ENCODE peak calls at places on chromosomes 6 and 20, in eight cellular contexts. One of them, this sample, is unnamed.
A peak's percentile ranks its signal among the peaks of the same experiment; 100 is the strongest.

GRCh38 chr20:62369508-62370114 is 2.5 kb upstream of the LAMA5 start:
- DNase-seq in lower lobe of right lung: no peak
- DNase-seq in lung: no peak
- DNase-seq in endothelial cell of umbilical vein: no peak
- DNase-seq in psoas muscle: no peak
- DNase-seq in right lobe of liver: no peak
- DNase-seq in A549: no peak
- DNase-seq in transverse colon: no peak
- DNase-seq in this sample: no peak

GRCh38 chr20:7608246-7608645 is 332.0 kb downstream of the HAO1 start:
- DNase-seq in lung: no peak
- DNase-seq in psoas muscle: no peak
- DNase-seq in endothelial cell of umbilical vein: peak; percentile 16
- DNase-seq in A549: no peak
- DNase-seq in right lobe of liver: no peak
- DNase-seq in transverse colon: no peak
- DNase-seq in lower lobe of right lung: no peak
- DNase-seq in this sample: no peak

GRCh38 chr6:16154904-16155303 is 26.0 kb downstream of the MYLIP start:
- DNase-seq in transverse colon: no peak
- DNase-seq in right lobe of liver: no peak
- DNase-seq in endothelial cell of umbilical vein: no peak
- DNase-seq in lower lobe of right lung: no peak
- DNase-seq in A549: no peak
- DNase-seq in psoas muscle: peak; percentile 82
- DNase-seq in lung: no peak
- DNase-seq in this sample: no peak

GRCh38 chr6:28215425-28215824 is 9.7 kb upstream of the ZSCAN9 start:
- DNase-seq in A549: no peak
- DNase-seq in transverse colon: peak; percentile 56
- DNase-seq in psoas muscle: no peak
- DNase-seq in lung: no peak
- DNase-seq in endothelial cell of umbilical vein: no peak
- DNase-seq in right lobe of liver: no peak
- DNase-seq in lower lobe of right lung: no peak
- DNase-seq in this sample: no peak

GRCh38 chr20:60970601-60971000 is 281.5 kb upstream of the CDH4 start:
- DNase-seq in right lobe of liver: no peak
- DNase-seq in psoas muscle: no peak
- DNase-seq in A549: no peak
- DNase-seq in transverse colon: no peak
- DNase-seq in lung: no peak
- DNase-seq in endothelial cell of umbilical vein: no peak
- DNase-seq in lower lobe of right lung: no peak
- DNase-seq in this sample: no peak

GRCh38 chr6:9131616-9132015 is 696.3 kb upstream of the SLC35B3 start:
- DNase-seq in endothelial cell of umbilical vein: no peak
- DNase-seq in psoas muscle: no peak
- DNase-seq in lower lobe of right lung: peak; percentile 64
- DNase-seq in A549: no peak
- DNase-seq in transverse colon: peak; percentile 25
- DNase-seq in right lobe of liver: peak; percentile 69
- DNase-seq in lung: peak; percentile 42
- DNase-seq in this sample: no peak

GRCh38 chr6:142162780-142163179 is 15.7 kb downstream of the VTA1 start:
- DNase-seq in lung: no peak
- DNase-seq in transverse colon: no peak
- DNase-seq in psoas muscle: no peak
- DNase-seq in A549: no peak
- DNase-seq in right lobe of liver: no peak
- DNase-seq in endothelial cell of umbilical vein: no peak
- DNase-seq in lower lobe of right lung: no peak
- DNase-seq in this sample: no peak

GRCh38 chr20:57669626-57670025 is 40.2 kb downstream of the PMEPA1 start:
- DNase-seq in lower lobe of right lung: no peak
- DNase-seq in right lobe of liver: no peak
- DNase-seq in transverse colon: no peak
- DNase-seq in lung: no peak
- DNase-seq in A549: no peak
- DNase-seq in endothelial cell of umbilical vein: no peak
- DNase-seq in psoas muscle: no peak
- DNase-seq in this sample: no peak

GRCh38 chr6:62283828-62284411 is 2.1 kb downstream of the KHDRBS2 start:
- DNase-seq in lower lobe of right lung: no peak
- DNase-seq in A549: peak; percentile 0
- DNase-seq in transverse colon: no peak
- DNase-seq in endothelial cell of umbilical vein: no peak
- DNase-seq in lung: no peak
- DNase-seq in right lobe of liver: no peak
- DNase-seq in psoas muscle: no peak
- DNase-seq in this sample: no peak

GRCh38 chr20:57804470-57805250 is 94.8 kb upstream of the PMEPA1 start:
- DNase-seq in transverse colon: no peak
- DNase-seq in right lobe of liver: no peak
- DNase-seq in A549: no peak
- DNase-seq in lower lobe of right lung: no peak
- DNase-seq in lung: no peak
- DNase-seq in endothelial cell of umbilical vein: no peak
- DNase-seq in psoas muscle: no peak
- DNase-seq in this sample: no peak

GRCh38 chr20:17287503-17287902 is 60.7 kb downstream of the PCSK2 start:
- DNase-seq in lower lobe of right lung: no peak
- DNase-seq in A549: no peak
- DNase-seq in endothelial cell of umbilical vein: no peak
- DNase-seq in psoas muscle: no peak
- DNase-seq in lung: no peak
- DNase-seq in transverse colon: no peak
- DNase-seq in right lobe of liver: no peak
- DNase-seq in this sample: no peak

GRCh38 chr20:44765647-44766367 is 20.1 kb downstream of the KCNK15 start:
- DNase-seq in A549: no peak
- DNase-seq in lower lobe of right lung: no peak
- DNase-seq in transverse colon: no peak
- DNase-seq in psoas muscle: no peak
- DNase-seq in lung: no peak
- DNase-seq in endothelial cell of umbilical vein: no peak
- DNase-seq in right lobe of liver: no peak
- DNase-seq in this sample: no peak

GRCh38 chr20:61120595-61121515 is 131.2 kb upstream of the CDH4 start:
- DNase-seq in transverse colon: no peak
- DNase-seq in A549: no peak
- DNase-seq in psoas muscle: no peak
- DNase-seq in lung: peak; percentile 46
- DNase-seq in lower lobe of right lung: no peak
- DNase-seq in right lobe of liver: no peak
- DNase-seq in endothelial cell of umbilical vein: no peak
- DNase-seq in this sample: no peak

GRCh38 chr6:145453376-145453775 is 281.9 kb downstream of the EPM2A start:
- DNase-seq in endothelial cell of umbilical vein: peak; percentile 68
- DNase-seq in lower lobe of right lung: no peak
- DNase-seq in A549: no peak
- DNase-seq in right lobe of liver: no peak
- DNase-seq in psoas muscle: no peak
- DNase-seq in transverse colon: no peak
- DNase-seq in lung: no peak
- DNase-seq in this sample: no peak

GRCh38 chr6:146111864-146112263 is 83.0 kb downstream of the GRM1 start:
- DNase-seq in A549: no peak
- DNase-seq in lung: no peak
- DNase-seq in transverse colon: no peak
- DNase-seq in endothelial cell of umbilical vein: no peak
- DNase-seq in right lobe of liver: no peak
- DNase-seq in psoas muscle: no peak
- DNase-seq in lower lobe of right lung: no peak
- DNase-seq in this sample: no peak

GRCh38 chr6:56724455-56724854 is 81.8 kb upstream of the DST start:
- DNase-seq in endothelial cell of umbilical vein: no peak
- DNase-seq in lung: no peak
- DNase-seq in psoas muscle: no peak
- DNase-seq in lower lobe of right lung: no peak
- DNase-seq in A549: no peak
- DNase-seq in transverse colon: no peak
- DNase-seq in right lobe of liver: no peak
- DNase-seq in this sample: no peak

GRCh38 chr6:135423649-135424128 is 73.9 kb downstream of the AHI1 start:
- DNase-seq in transverse colon: no peak
- DNase-seq in endothelial cell of umbilical vein: peak; percentile 62
- DNase-seq in A549: peak; percentile 8
- DNase-seq in lower lobe of right lung: no peak
- DNase-seq in right lobe of liver: no peak
- DNase-seq in lung: no peak
- DNase-seq in psoas muscle: no peak
- DNase-seq in this sample: no peak

GRCh38 chr6:20827798-20828197 is 293.5 kb downstream of the CDKAL1 start:
- DNase-seq in psoas muscle: no peak
- DNase-seq in A549: no peak
- DNase-seq in lower lobe of right lung: no peak
- DNase-seq in right lobe of liver: no peak
- DNase-seq in endothelial cell of umbilical vein: no peak
- DNase-seq in lung: no peak
- DNase-seq in transverse colon: no peak
- DNase-seq in this sample: no peak

GRCh38 chr6:41597246-41598000 is 40.8 kb upstream of the MDFI start:
- DNase-seq in right lobe of liver: peak; percentile 16
- DNase-seq in psoas muscle: peak; percentile 43
- DNase-seq in lung: no peak
- DNase-seq in endothelial cell of umbilical vein: no peak
- DNase-seq in A549: no peak
- DNase-seq in transverse colon: no peak
- DNase-seq in lower lobe of right lung: no peak
- DNase-seq in this sample: no peak

GRCh38 chr6:2841264-2842138 is at the start of gene SERPINB1:
- DNase-seq in A549: peak; percentile 47
- DNase-seq in lower lobe of right lung: peak; percentile 98
- DNase-seq in transverse colon: peak; percentile 95
- DNase-seq in right lobe of liver: peak; percentile 94
- DNase-seq in lung: peak; percentile 92
- DNase-seq in endothelial cell of umbilical vein: peak; percentile 88
- DNase-seq in psoas muscle: peak; percentile 95
- DNase-seq in this sample: peak; percentile 70

GRCh38 chr6:42746452-42747400 is 823 bp upstream of the TBCC start:
- DNase-seq in transverse colon: peak; percentile 86
- DNase-seq in lower lobe of right lung: peak; percentile 88
- DNase-seq in right lobe of liver: peak; percentile 86
- DNase-seq in A549: peak; percentile 86
- DNase-seq in psoas muscle: peak; percentile 90
- DNase-seq in endothelial cell of umbilical vein: peak; percentile 93
- DNase-seq in lung: peak; percentile 84
- DNase-seq in this sample: peak; percentile 80

GRCh38 chr6:56693246-56693607 is 50.5 kb upstream of the DST start:
- DNase-seq in right lobe of liver: peak; percentile 91
- DNase-seq in psoas muscle: peak; percentile 95
- DNase-seq in lung: peak; percentile 62
- DNase-seq in endothelial cell of umbilical vein: no peak
- DNase-seq in transverse colon: peak; percentile 88
- DNase-seq in lower lobe of right lung: peak; percentile 73
- DNase-seq in A549: no peak
- DNase-seq in this sample: no peak

GRCh38 chr6:95723638-95724037 is 146.3 kb downstream of the MANEA start:
- DNase-seq in lung: no peak
- DNase-seq in lower lobe of right lung: no peak
- DNase-seq in A549: no peak
- DNase-seq in transverse colon: no peak
- DNase-seq in psoas muscle: no peak
- DNase-seq in right lobe of liver: no peak
- DNase-seq in endothelial cell of umbilical vein: no peak
- DNase-seq in this sample: no peak

GRCh38 chr6:166932616-166933015 is 23.7 kb downstream of the RNASET2 start:
- DNase-seq in lung: no peak
- DNase-seq in A549: no peak
- DNase-seq in lower lobe of right lung: no peak
- DNase-seq in psoas muscle: no peak
- DNase-seq in right lobe of liver: no peak
- DNase-seq in transverse colon: no peak
- DNase-seq in endothelial cell of umbilical vein: no peak
- DNase-seq in this sample: no peak
- H3K27ac ChIP-seq in lung: no peak overlapping the region
- H3K27ac ChIP-seq in A549: no peak overlapping the region
- H3K27ac ChIP-seq in lower lobe of right lung: no peak overlapping the region
- H3K27ac ChIP-seq in psoas muscle: no peak overlapping the region
- H3K27ac ChIP-seq in right lobe of liver: no peak overlapping the region
- H3K27ac ChIP-seq in transverse colon: no peak overlapping the region
- H3K27ac ChIP-seq in endothelial cell of umbilical vein: no peak overlapping the region
- H3K27ac ChIP-seq in this sample: no peak overlapping the region

GRCh38 chr6:107634147-107635057 is 144.5 kb downstream of the SOBP start:
- DNase-seq in right lobe of liver: no peak
- DNase-seq in psoas muscle: peak; percentile 70
- DNase-seq in A549: no peak
- DNase-seq in transverse colon: no peak
- DNase-seq in endothelial cell of umbilical vein: no peak
- DNase-seq in lower lobe of right lung: no peak
- DNase-seq in lung: no peak
- DNase-seq in this sample: no peak
- TF ChIP-seq CTCF in right lobe of liver: no peak
- TF ChIP-seq CTCF in psoas muscle: no peak
- TF ChIP-seq CTCF in A549: no peak
- TF ChIP-seq CTCF in transverse colon: no peak
- TF ChIP-seq CTCF in endothelial cell of umbilical vein: no peak
- TF ChIP-seq CTCF in lower lobe of right lung: no peak
- TF ChIP-seq CTCF in lung: no peak
- TF ChIP-seq CTCF in this sample: no peak

GRCh38 chr20:59652381-59652780 is 48.0 kb downstream of the PHACTR3 start:
- DNase-seq in psoas muscle: no peak
- DNase-seq in lower lobe of right lung: no peak
- DNase-seq in A549: no peak
- DNase-seq in transverse colon: no peak
- DNase-seq in lung: no peak
- DNase-seq in right lobe of liver: no peak
- DNase-seq in endothelial cell of umbilical vein: no peak
- DNase-seq in this sample: no peak

GRCh38 chr20:59646487-59646886 is 42.1 kb downstream of the PHACTR3 start:
- DNase-seq in endothelial cell of umbilical vein: no peak
- DNase-seq in lower lobe of right lung: no peak
- DNase-seq in right lobe of liver: no peak
- DNase-seq in A549: no peak
- DNase-seq in lung: peak; percentile 19
- DNase-seq in transverse colon: no peak
- DNase-seq in psoas muscle: no peak
- DNase-seq in this sample: no peak

GRCh38 chr20:59647271-59647670 is 42.9 kb downstream of the PHACTR3 start:
- DNase-seq in A549: no peak
- DNase-seq in lung: no peak
- DNase-seq in transverse colon: no peak
- DNase-seq in psoas muscle: no peak
- DNase-seq in right lobe of liver: no peak
- DNase-seq in lower lobe of right lung: no peak
- DNase-seq in endothelial cell of umbilical vein: no peak
- DNase-seq in this sample: no peak

GRCh38 chr20:59648720-59649119 is 44.4 kb downstream of the PHACTR3 start:
- DNase-seq in lung: no peak
- DNase-seq in psoas muscle: no peak
- DNase-seq in A549: no peak
- DNase-seq in right lobe of liver: no peak
- DNase-seq in lower lobe of right lung: no peak
- DNase-seq in transverse colon: no peak
- DNase-seq in endothelial cell of umbilical vein: no peak
- DNase-seq in this sample: no peak

GRCh38 chr20:59650418-59650817 is 46.1 kb downstream of the PHACTR3 start:
- DNase-seq in right lobe of liver: no peak
- DNase-seq in endothelial cell of umbilical vein: no peak
- DNase-seq in lung: no peak
- DNase-seq in psoas muscle: no peak
- DNase-seq in A549: no peak
- DNase-seq in lower lobe of right lung: no peak
- DNase-seq in transverse colon: no peak
- DNase-seq in this sample: no peak
- H3K9me3 ChIP-seq in right lobe of liver: no peaks in the 10 kb centered on the region
- H3K9me3 ChIP-seq in endothelial cell of umbilical vein: peaks cover 1% of the 10 kb centered on the region
- H3K9me3 ChIP-seq in lung: peaks cover 5% of the 10 kb centered on the region
- H3K9me3 ChIP-seq in psoas muscle: no peaks in the 10 kb centered on the region
- H3K9me3 ChIP-seq in A549: no peaks in the 10 kb centered on the region
- H3K9me3 ChIP-seq in lower lobe of right lung: no peaks in the 10 kb centered on the region
- H3K9me3 ChIP-seq in transverse colon: no peaks in the 10 kb centered on the region
- H3K9me3 ChIP-seq in this sample: no peaks in the 10 kb centered on the region

GRCh38 chr20:10076126-10077080 is 41.6 kb downstream of the ANKEF1 start:
- DNase-seq in right lobe of liver: no peak
- DNase-seq in lower lobe of right lung: no peak
- DNase-seq in psoas muscle: no peak
- DNase-seq in lung: no peak
- DNase-seq in transverse colon: no peak
- DNase-seq in A549: no peak
- DNase-seq in endothelial cell of umbilical vein: peak; percentile 93
- DNase-seq in this sample: no peak
- H3K27ac ChIP-seq in right lobe of liver: no peak overlapping the region
- H3K27ac ChIP-seq in lower lobe of right lung: no peak overlapping the region
- H3K27ac ChIP-seq in psoas muscle: no peak overlapping the region
- H3K27ac ChIP-seq in lung: peak overlapping the region; percentile 26
- H3K27ac ChIP-seq in transverse colon: no peak overlapping the region
- H3K27ac ChIP-seq in A549: peak overlapping the region; percentile 82
- H3K27ac ChIP-seq in endothelial cell of umbilical vein: peak overlapping the region; percentile 81
- H3K27ac ChIP-seq in this sample: no peak overlapping the region

This sample was measured in CD4-positive, alpha-beta T cell.